ENCODE peak calls at places on chromosomes 6 and 20, in nine cellular contexts. F, V, M, K, N, Y, Q, P and X are unnamed samples.

GRCh38 chr6:112357801-112358200 is 10.7 kb downstream of the RFPL4B start:
- DNase-seq in F (no peak), V (no peak), M (no peak), K (no peak), N (no peak), Y (no peak), Q (peak), P (no peak), X (no peak)

GRCh38 chr6:125421853-125422252 is 120.1 kb upstream of the HDDC2 start:
- DNase-seq in F (peak), V (no peak), M (no peak), K (peak), N (no peak), Y (no peak), Q (no peak), P (peak), X (no peak)

GRCh38 chr6:136701011-136701410 is 91.3 kb downstream of the MAP3K5 start:
- DNase-seq in F (no peak), V (no peak), M (no peak), K (no peak), N (no peak), Y (no peak), Q (no peak), P (no peak), X (no peak)

GRCh38 chr6:160160450-160160849 is 38.8 kb downstream of the SLC22A1 start:
- DNase-seq in F (no peak), V (no peak), M (no peak), K (no peak), N (peak), Y (no peak), Q (no peak), P (no peak), X (no peak)

GRCh38 chr6:75691012-75691411 is 58.0 kb upstream of the MYO6 start:
- DNase-seq in F (no peak), V (no peak), M (no peak), K (no peak), N (no peak), Y (no peak), Q (no peak), P (no peak), X (no peak)

GRCh38 chr6:139153876-139154275 is 19.0 kb downstream of the HECA start:
- DNase-seq in F (no peak), V (no peak), M (no peak), K (no peak), N (no peak), Y (no peak), Q (peak), P (no peak), X (no peak)

GRCh38 chr6:33540768-33541167 is 39.3 kb downstream of the BAK1 start:
- DNase-seq in F (no peak), V (no peak), M (no peak), K (no peak), N (no peak), Y (no peak), Q (no peak), P (no peak), X (no peak)

GRCh38 chr6:105691971-105692370 is 289.1 kb upstream of the PREP start:
- DNase-seq in F (no peak), V (no peak), M (no peak), K (no peak), N (no peak), Y (no peak), Q (no peak), P (no peak), X (no peak)

DNA sequence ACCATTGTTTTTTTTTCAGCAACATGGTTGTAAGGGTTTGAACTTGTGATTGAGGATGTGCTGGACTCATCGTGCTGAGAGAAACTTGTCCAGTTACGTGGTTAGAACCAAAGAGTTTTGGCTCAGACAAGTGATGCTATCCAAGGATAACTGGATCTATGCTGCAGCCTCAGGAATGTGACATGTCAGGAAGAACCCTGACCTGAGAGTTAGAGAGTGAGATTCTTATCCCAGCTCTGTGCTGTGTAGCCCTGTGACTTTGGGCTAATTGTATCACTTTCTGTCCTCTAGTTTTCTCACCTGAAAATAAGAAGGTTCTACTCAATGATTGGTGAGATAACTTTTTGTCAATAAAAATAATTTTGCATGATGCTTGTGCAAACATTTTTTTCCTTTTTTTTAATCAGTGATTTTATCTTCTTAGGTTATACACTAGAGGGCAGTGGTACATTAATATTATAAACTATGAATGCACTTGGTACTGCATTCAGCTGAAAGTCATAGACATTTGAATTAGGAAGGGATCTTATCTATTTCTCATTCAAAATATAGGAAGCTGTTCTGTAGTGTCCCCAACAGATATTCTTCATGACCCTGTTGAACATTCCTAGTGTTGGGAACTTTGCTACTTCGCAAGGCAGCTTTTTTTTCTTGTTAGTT is 141.1 kb downstream of the RNF144B start:
- DNase-seq in F (no peak), V (no peak), M (no peak), K (no peak), N (no peak), Y (no peak), Q (peak), P (no peak), X (no peak)
- TF ChIP-seq CTCF in F (no peak), V (no peak), M (peak), K (peak), N (peak), Y (peak), Q (peak), P (peak), X (peak)

GRCh38 chr6:163405412-163406309 is 8.9 kb upstream of the QKI start:
- DNase-seq in F (no peak), V (peak), M (peak), K (no peak), N (peak), Y (peak), Q (no peak), P (no peak), X (peak)
- TF ChIP-seq CTCF in F (no peak), V (no peak), M (no peak), K (no peak), N (no peak), Y (no peak), Q (no peak), P (no peak), X (no peak)

GRCh38 chr6:134951494-134952263 is 1.8 kb upstream of the ALDH8A1 start:
- DNase-seq in F (no peak), V (no peak), M (no peak), K (no peak), N (no peak), Y (no peak), Q (no peak), P (no peak), X (no peak)

GRCh38 chr6:134948708-134949107 is 1.2 kb downstream of the ALDH8A1 start:
- DNase-seq in F (no peak), V (no peak), M (no peak), K (no peak), N (no peak), Y (no peak), Q (no peak), P (no peak), X (no peak)

GRCh38 chr6:134949927-134950326 is at the start of gene ALDH8A1:
- DNase-seq in F (no peak), V (no peak), M (no peak), K (no peak), N (no peak), Y (no peak), Q (no peak), P (no peak), X (no peak)

GRCh38 chr6:134948142-134948541 is 1.8 kb downstream of the ALDH8A1 start:
- DNase-seq in F (no peak), V (no peak), M (no peak), K (no peak), N (no peak), Y (no peak), Q (no peak), P (no peak), X (no peak)

GRCh38 chr6:134950482-134950881 is 581 bp upstream of the ALDH8A1 start:
- DNase-seq in F (no peak), V (no peak), M (no peak), K (no peak), N (no peak), Y (no peak), Q (no peak), P (no peak), X (no peak)
- TF ChIP-seq CTCF in F (no peak), V (no peak), M (no peak), K (no peak), N (no peak), Y (no peak), Q (no peak), P (no peak), X (no peak)

GRCh38 chr6:95203153-95203754 is 374.1 kb upstream of the MANEA start:
- DNase-seq in F (no peak), V (peak), M (no peak), K (peak), N (no peak), Y (no peak), Q (no peak), P (no peak), X (peak)
- TF ChIP-seq CTCF in F (peak), V (peak), M (peak), K (peak), N (peak), Y (peak), Q (peak), P (peak), X (peak)

DNA sequence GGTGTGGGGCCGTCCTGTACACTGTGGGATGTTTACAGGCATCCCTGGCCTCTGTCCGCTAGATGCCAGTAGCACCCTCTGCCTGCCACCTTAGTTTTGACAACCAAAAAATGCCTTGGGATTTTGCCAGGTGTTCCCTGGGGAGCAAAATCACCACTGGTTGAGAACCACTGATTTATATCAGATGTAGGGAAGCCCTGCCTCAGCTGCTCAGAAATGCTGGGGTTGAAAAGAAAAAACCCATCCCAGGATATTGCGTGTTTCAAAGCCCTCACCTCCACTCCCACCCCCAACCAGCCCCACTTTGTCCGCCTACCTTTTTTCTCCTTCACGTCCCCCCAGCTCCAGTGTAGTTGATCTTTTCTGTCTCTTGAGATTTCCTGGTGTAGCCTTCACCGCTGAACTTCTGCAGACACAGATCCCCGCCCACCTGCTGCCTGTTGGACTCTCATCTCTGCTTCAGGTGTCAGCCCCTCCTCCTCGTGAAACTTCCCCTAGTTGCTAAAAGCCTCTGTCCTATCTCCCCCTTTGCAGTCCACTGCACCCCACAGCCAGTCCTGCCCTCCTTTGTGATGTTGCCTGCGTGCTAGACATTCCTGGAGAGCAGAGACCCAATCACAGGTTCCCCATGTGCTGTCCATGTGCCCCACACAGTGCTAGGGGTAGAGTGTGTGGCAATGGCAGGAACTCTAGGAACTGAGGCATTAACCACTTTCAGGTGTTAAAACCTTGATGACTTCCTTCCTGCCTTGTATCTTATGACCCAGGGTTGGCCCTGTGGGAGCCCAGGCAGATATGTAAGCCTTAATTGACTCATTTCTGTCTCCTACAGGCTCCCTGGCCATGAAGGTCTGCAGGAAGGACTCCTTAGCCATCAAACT is 98.9 kb downstream of the TBC1D7 start:
- DNase-seq in F (no peak), V (peak), M (no peak), K (peak), N (no peak), Y (no peak), Q (no peak), P (no peak), X (no peak)
- TF ChIP-seq CTCF in F (no peak), V (peak), M (no peak), K (peak), N (no peak), Y (no peak), Q (no peak), P (no peak), X (no peak)

GRCh38 chr20:46689082-46689753 is at the start of gene TP53RK:
- DNase-seq in F (peak), V (peak), M (peak), K (peak), N (peak), Y (peak), Q (peak), P (peak), X (peak)
- TF ChIP-seq CTCF in F (no peak), V (no peak), M (peak), K (no peak), N (peak), Y (peak), Q (peak), P (no peak), X (peak)